ENCODE peak calls at places on chromosomes 16 and 17, in nine cellular contexts. T is transverse colon, U is vagina, F is hepatocyte, B is fibroblast of lung, W is ascending aorta, C is lung, I is left lung, O is stomach. A is an unnamed sample.
A peak's percentile ranks its signal among the peaks of the same experiment; 100 is the strongest.

GRCh38 chr16:24070851-24071250 is 185.3 kb upstream of the CACNG3 start:
- DNase-seq in O (no peak), C (no peak), B (peak; percentile 21), F (peak; percentile 60), T (no peak), W (no peak), I (no peak), U (peak; percentile 72), A (no peak)

GRCh38 chr16:71367243-71367976 is 8.9 kb downstream of the CALB2 start:
- DNase-seq in F (peak; percentile 69), W (no peak), T (peak; percentile 38), O (peak; percentile 28), I (no peak), B (peak; percentile 20), U (no peak), C (no peak), A (no peak)

GRCh38 chr17:40097931-40098845 is 2.2 kb downstream of the NR1D1 start:
- DNase-seq in U (no peak), B (peak; percentile 56), I (peak; percentile 86), T (peak; percentile 90), W (peak; percentile 89), O (peak; percentile 85), F (peak; percentile 82), C (peak; percentile 72), A (peak; percentile 95)

GRCh38 chr17:82234211-82235055 is 5.6 kb downstream of the SLC16A3 start:
- DNase-seq in F (no peak), U (no peak), W (no peak), B (no peak), O (no peak), I (no peak), C (no peak), T (no peak), A (peak; percentile 73)

GRCh38 chr17:3704931-3705717 is 9.2 kb upstream of the P2RX5 start:
- DNase-seq in C (no peak), I (no peak), O (no peak), T (no peak), W (no peak), B (no peak), F (no peak), U (no peak), A (no peak)

GRCh38 chr16:56972403-56972802 is 10.7 kb downstream of the CETP start:
- DNase-seq in F (no peak), C (no peak), W (no peak), T (no peak), I (no peak), O (no peak), U (no peak), B (no peak), A (no peak)

GRCh38 chr16:63157818-63158217 is 1121.6 kb upstream of the CDH8 start:
- DNase-seq in W (no peak), U (no peak), O (no peak), I (no peak), F (no peak), B (no peak), T (no peak), C (no peak), A (no peak)

GRCh38 chr17:3553419-3554401 is 3.9 kb downstream of the TRPV3 start:
- DNase-seq in T (no peak), C (no peak), F (no peak), O (no peak), W (no peak), U (no peak), I (no peak), B (no peak), A (peak; percentile 43)

GRCh38 chr16:77450790-77451487 is 16.1 kb upstream of the ADAMTS18 start:
- DNase-seq in O (no peak), I (no peak), F (peak; percentile 30), C (no peak), W (no peak), T (no peak), U (no peak), B (no peak), A (no peak)

GRCh38 chr17:82619641-82620040 is 28.6 kb downstream of the WDR45B start:
- DNase-seq in C (no peak), W (no peak), I (no peak), U (no peak), O (no peak), T (no peak), B (no peak), F (no peak), A (no peak)

GRCh38 chr17:15931394-15931793 is 13.5 kb upstream of the ADORA2B start:
- DNase-seq in W (no peak), F (no peak), U (no peak), T (no peak), I (no peak), O (no peak), C (no peak), B (no peak), A (no peak)

GRCh38 chr17:78970834-78971763 is 8.6 kb downstream of the LGALS3BP start:
- DNase-seq in U (no peak), W (peak; percentile 28), I (peak; percentile 83), C (peak; percentile 79), T (peak; percentile 86), B (peak; percentile 75), F (peak; percentile 89), O (peak; percentile 86), A (no peak)

GRCh38 chr16:2798723-2799204 is 494 bp downstream of the PRSS41 start:
- DNase-seq in W (no peak), B (no peak), I (no peak), T (no peak), O (no peak), U (no peak), F (no peak), C (no peak), A (no peak)

GRCh38 chr17:48594412-48595106 is 980 bp upstream of the HOXB5 start:
- DNase-seq in U (no peak), B (peak; percentile 69), W (no peak), F (no peak), I (no peak), C (no peak), T (no peak), O (no peak), A (no peak)

GRCh38 chr17:48593126-48593829 is at the start of gene HOXB5:
- DNase-seq in O (no peak), T (no peak), I (no peak), U (no peak), B (no peak), C (no peak), W (no peak), F (peak; percentile 27), A (no peak)

GRCh38 chr17:48592592-48592991 is 987 bp downstream of the HOXB5 start:
- DNase-seq in O (no peak), T (no peak), F (no peak), B (no peak), I (no peak), U (no peak), C (no peak), W (no peak), A (no peak)

GRCh38 chr17:48595107-48595999 is 1.8 kb upstream of the HOXB5 start:
- DNase-seq in U (no peak), F (no peak), W (no peak), C (no peak), I (no peak), T (no peak), B (peak; percentile 41), O (no peak), A (no peak)

GRCh38 chr17:48593840-48594411 is 347 bp upstream of the HOXB5 start:
- DNase-seq in O (peak; percentile 74), U (no peak), B (peak; percentile 100), I (peak; percentile 72), C (peak; percentile 61), W (no peak), F (peak; percentile 85), T (peak; percentile 79), A (no peak)
- H3K4me3 ChIP-seq in O (peak overlapping the region; percentile 57), U (no peak overlapping the region), B (peak overlapping the region; percentile 91), I (no peak overlapping the region), C (no peak overlapping the region), W (peak overlapping the region; percentile 49), F (no peak overlapping the region), T (peak overlapping the region; percentile 43), A (peak overlapping the region; percentile 60)

GRCh38 chr16:26569793-26570192 is 496.9 kb upstream of the C16orf82 start:
- DNase-seq in W (no peak), U (no peak), B (no peak), I (no peak), C (no peak), T (no peak), F (peak; percentile 48), O (no peak), A (no peak)
- TF ChIP-seq CTCF in W (no peak), U (no peak), B (no peak), I (no peak), C (no peak), T (peak; percentile 3), F (peak; percentile 58), O (no peak), A (no peak)

GRCh38 chr17:75228305-75228704 is 22.8 kb downstream of the NUP85 start:
- DNase-seq in C (peak; percentile 47), F (no peak), W (no peak), U (no peak), O (no peak), T (no peak), B (no peak), I (peak; percentile 68), A (no peak)

GRCh38 chr17:75219815-75220214 is 14.3 kb downstream of the NUP85 start:
- DNase-seq in W (no peak), T (no peak), U (no peak), F (no peak), C (no peak), I (no peak), O (no peak), B (no peak), A (no peak)

GRCh38 chr17:75227729-75228128 is 22.2 kb downstream of the NUP85 start:
- DNase-seq in W (no peak), C (no peak), F (no peak), U (no peak), O (no peak), I (no peak), B (no peak), T (no peak), A (no peak)

GRCh38 chr17:75228847-75229246 is 23.4 kb downstream of the NUP85 start:
- DNase-seq in I (peak; percentile 57), C (peak; percentile 59), B (no peak), O (no peak), F (no peak), W (no peak), T (no peak), U (no peak), A (no peak)

DNA sequence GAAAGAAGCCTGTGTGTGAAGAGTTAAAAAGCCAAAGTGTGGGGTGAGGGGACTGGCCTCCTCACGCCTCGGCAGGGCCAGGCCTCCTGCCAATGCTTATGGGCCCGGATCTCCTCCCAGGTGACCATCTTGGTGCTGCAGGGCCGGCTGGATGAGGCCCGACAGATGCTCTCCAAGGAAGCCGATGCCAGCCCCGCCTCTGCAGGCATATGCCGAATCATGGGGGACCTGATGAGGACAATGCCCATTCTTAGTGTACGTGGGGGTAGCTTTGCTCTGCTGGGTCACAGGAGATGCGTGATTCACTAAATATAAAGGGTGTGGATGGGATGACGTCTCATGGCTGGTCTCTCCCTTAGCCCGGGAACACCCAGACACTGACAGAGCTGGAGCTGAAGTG is 19.5 kb downstream of the NUP85 start:
- DNase-seq in F (no peak), W (no peak), T (no peak), C (no peak), B (no peak), O (no peak), U (no peak), I (no peak), A (no peak)
- H3K27ac ChIP-seq in F (no peak overlapping the region), W (no peak overlapping the region), T (no peak overlapping the region), C (no peak overlapping the region), B (no peak overlapping the region), O (no peak overlapping the region), U (no peak overlapping the region), I (no peak overlapping the region), A (no peak overlapping the region)

GRCh38 chr17:41624208-41625101 is at the start of gene KRT17:
- DNase-seq in T (no peak), W (no peak), F (peak; percentile 68), B (no peak), U (no peak), C (no peak), O (no peak), I (no peak), A (no peak)
- H3K4me3 ChIP-seq in T (peak within 1 kb of the TSS; percentile 1), W (no peak within 1 kb of the TSS), F (no peak within 1 kb of the TSS), B (no peak within 1 kb of the TSS), U (peak within 1 kb of the TSS; percentile 6), C (no peak within 1 kb of the TSS), O (no peak within 1 kb of the TSS), I (no peak within 1 kb of the TSS), A (no peak within 1 kb of the TSS)